ENCODE peak calls at places on chromosomes 16 and 17, in ten cellular contexts. One of them, this sample, is unnamed.

GRCh38 chr17:70896843-70897242 is 727.5 kb downstream of the KCNJ2 start:
- DNase-seq in uterus: no peak
- DNase-seq in HEK293T: no peak
- DNase-seq in stimulated activated CD8-positive, alpha-beta memory T cell treated with anti-CD3 and anti-CD28 coated beads, Interleukin-2, amount 100 ng/mL, for 1 hour: no peak
- DNase-seq in ACHN: no peak
- DNase-seq in aorta: no peak
- DNase-seq in renal cortical epithelial cell: no peak
- DNase-seq in fibroblast of the conjunctiva: no peak
- DNase-seq in stimulated activated CD4-positive, alpha-beta T cell treated with anti-CD3 and anti-CD28 coated beads, Interleukin-4, amount 100 ng/mL, for 4 hours: no peak
- DNase-seq in Right ventricle myocardium inferior: no peak
- DNase-seq in this sample: no peak

GRCh38 chr16:4733747-4734062 is 366 bp downstream of the ANKS3 start:
- DNase-seq in ACHN: peak
- DNase-seq in fibroblast of the conjunctiva: no peak
- DNase-seq in stimulated activated CD8-positive, alpha-beta memory T cell treated with anti-CD3 and anti-CD28 coated beads, Interleukin-2, amount 100 ng/mL, for 1 hour: no peak
- DNase-seq in aorta: no peak
- DNase-seq in renal cortical epithelial cell: no peak
- DNase-seq in HEK293T: no peak
- DNase-seq in Right ventricle myocardium inferior: no peak
- DNase-seq in stimulated activated CD4-positive, alpha-beta T cell treated with anti-CD3 and anti-CD28 coated beads, Interleukin-4, amount 100 ng/mL, for 4 hours: peak
- DNase-seq in uterus: no peak
- DNase-seq in this sample: no peak

GRCh38 chr16:2497116-2497630 is 16.6 kb upstream of the ATP6V0C start:
- DNase-seq in HEK293T: no peak
- DNase-seq in ACHN: no peak
- DNase-seq in fibroblast of the conjunctiva: no peak
- DNase-seq in stimulated activated CD8-positive, alpha-beta memory T cell treated with anti-CD3 and anti-CD28 coated beads, Interleukin-2, amount 100 ng/mL, for 1 hour: no peak
- DNase-seq in aorta: no peak
- DNase-seq in uterus: no peak
- DNase-seq in stimulated activated CD4-positive, alpha-beta T cell treated with anti-CD3 and anti-CD28 coated beads, Interleukin-4, amount 100 ng/mL, for 4 hours: no peak
- DNase-seq in Right ventricle myocardium inferior: peak
- DNase-seq in renal cortical epithelial cell: no peak
- DNase-seq in this sample: no peak

GRCh38 chr16:22762486-22762885 is 51.5 kb upstream of the HS3ST2 start:
- DNase-seq in HEK293T: no peak
- DNase-seq in aorta: no peak
- DNase-seq in Right ventricle myocardium inferior: no peak
- DNase-seq in fibroblast of the conjunctiva: no peak
- DNase-seq in stimulated activated CD4-positive, alpha-beta T cell treated with anti-CD3 and anti-CD28 coated beads, Interleukin-4, amount 100 ng/mL, for 4 hours: no peak
- DNase-seq in stimulated activated CD8-positive, alpha-beta memory T cell treated with anti-CD3 and anti-CD28 coated beads, Interleukin-2, amount 100 ng/mL, for 1 hour: no peak
- DNase-seq in uterus: no peak
- DNase-seq in ACHN: no peak
- DNase-seq in renal cortical epithelial cell: no peak
- DNase-seq in this sample: no peak

GRCh38 chr17:61775364-61775763 is 88.0 kb downstream of the BRIP1 start:
- DNase-seq in stimulated activated CD4-positive, alpha-beta T cell treated with anti-CD3 and anti-CD28 coated beads, Interleukin-4, amount 100 ng/mL, for 4 hours: no peak
- DNase-seq in stimulated activated CD8-positive, alpha-beta memory T cell treated with anti-CD3 and anti-CD28 coated beads, Interleukin-2, amount 100 ng/mL, for 1 hour: no peak
- DNase-seq in ACHN: no peak
- DNase-seq in aorta: no peak
- DNase-seq in HEK293T: no peak
- DNase-seq in Right ventricle myocardium inferior: no peak
- DNase-seq in renal cortical epithelial cell: no peak
- DNase-seq in uterus: no peak
- DNase-seq in fibroblast of the conjunctiva: no peak
- DNase-seq in this sample: no peak

GRCh38 chr16:64116151-64116550 is 1005.7 kb downstream of the CDH11 start:
- DNase-seq in ACHN: no peak
- DNase-seq in fibroblast of the conjunctiva: no peak
- DNase-seq in Right ventricle myocardium inferior: no peak
- DNase-seq in stimulated activated CD4-positive, alpha-beta T cell treated with anti-CD3 and anti-CD28 coated beads, Interleukin-4, amount 100 ng/mL, for 4 hours: no peak
- DNase-seq in aorta: no peak
- DNase-seq in stimulated activated CD8-positive, alpha-beta memory T cell treated with anti-CD3 and anti-CD28 coated beads, Interleukin-2, amount 100 ng/mL, for 1 hour: no peak
- DNase-seq in HEK293T: no peak
- DNase-seq in renal cortical epithelial cell: no peak
- DNase-seq in uterus: no peak
- DNase-seq in this sample: no peak

GRCh38 chr17:4004517-4005295 is 40.5 kb upstream of the ATP2A3 start:
- DNase-seq in aorta: peak
- DNase-seq in HEK293T: peak
- DNase-seq in Right ventricle myocardium inferior: peak
- DNase-seq in stimulated activated CD4-positive, alpha-beta T cell treated with anti-CD3 and anti-CD28 coated beads, Interleukin-4, amount 100 ng/mL, for 4 hours: peak
- DNase-seq in fibroblast of the conjunctiva: no peak
- DNase-seq in renal cortical epithelial cell: no peak
- DNase-seq in stimulated activated CD8-positive, alpha-beta memory T cell treated with anti-CD3 and anti-CD28 coated beads, Interleukin-2, amount 100 ng/mL, for 1 hour: peak
- DNase-seq in ACHN: no peak
- DNase-seq in uterus: peak
- DNase-seq in this sample: no peak

GRCh38 chr16:85057212-85057889 is 29.8 kb downstream of the KIAA0513 start:
- DNase-seq in uterus: no peak
- DNase-seq in renal cortical epithelial cell: no peak
- DNase-seq in HEK293T: peak
- DNase-seq in aorta: no peak
- DNase-seq in stimulated activated CD4-positive, alpha-beta T cell treated with anti-CD3 and anti-CD28 coated beads, Interleukin-4, amount 100 ng/mL, for 4 hours: no peak
- DNase-seq in stimulated activated CD8-positive, alpha-beta memory T cell treated with anti-CD3 and anti-CD28 coated beads, Interleukin-2, amount 100 ng/mL, for 1 hour: no peak
- DNase-seq in ACHN: peak
- DNase-seq in fibroblast of the conjunctiva: no peak
- DNase-seq in Right ventricle myocardium inferior: no peak
- DNase-seq in this sample: no peak

GRCh38 chr17:15083225-15083624 is 181.9 kb downstream of the PMP22 start:
- DNase-seq in Right ventricle myocardium inferior: peak
- DNase-seq in renal cortical epithelial cell: no peak
- DNase-seq in fibroblast of the conjunctiva: no peak
- DNase-seq in uterus: no peak
- DNase-seq in stimulated activated CD4-positive, alpha-beta T cell treated with anti-CD3 and anti-CD28 coated beads, Interleukin-4, amount 100 ng/mL, for 4 hours: no peak
- DNase-seq in aorta: no peak
- DNase-seq in HEK293T: no peak
- DNase-seq in ACHN: no peak
- DNase-seq in stimulated activated CD8-positive, alpha-beta memory T cell treated with anti-CD3 and anti-CD28 coated beads, Interleukin-2, amount 100 ng/mL, for 1 hour: no peak
- DNase-seq in this sample: no peak

GRCh38 chr16:64545769-64546168 is 576.1 kb downstream of the CDH11 start:
- DNase-seq in ACHN: no peak
- DNase-seq in aorta: no peak
- DNase-seq in stimulated activated CD8-positive, alpha-beta memory T cell treated with anti-CD3 and anti-CD28 coated beads, Interleukin-2, amount 100 ng/mL, for 1 hour: no peak
- DNase-seq in stimulated activated CD4-positive, alpha-beta T cell treated with anti-CD3 and anti-CD28 coated beads, Interleukin-4, amount 100 ng/mL, for 4 hours: no peak
- DNase-seq in Right ventricle myocardium inferior: no peak
- DNase-seq in uterus: no peak
- DNase-seq in renal cortical epithelial cell: peak
- DNase-seq in fibroblast of the conjunctiva: no peak
- DNase-seq in HEK293T: no peak
- DNase-seq in this sample: no peak

GRCh38 chr16:27726621-27727275 is 176.8 kb downstream of the KATNIP start:
- DNase-seq in fibroblast of the conjunctiva: peak
- DNase-seq in uterus: no peak
- DNase-seq in ACHN: no peak
- DNase-seq in HEK293T: no peak
- DNase-seq in aorta: peak
- DNase-seq in Right ventricle myocardium inferior: no peak
- DNase-seq in stimulated activated CD8-positive, alpha-beta memory T cell treated with anti-CD3 and anti-CD28 coated beads, Interleukin-2, amount 100 ng/mL, for 1 hour: no peak
- DNase-seq in renal cortical epithelial cell: no peak
- DNase-seq in stimulated activated CD4-positive, alpha-beta T cell treated with anti-CD3 and anti-CD28 coated beads, Interleukin-4, amount 100 ng/mL, for 4 hours: no peak
- DNase-seq in this sample: no peak

GRCh38 chr17:50283246-50283645 is 9.0 kb downstream of the TMEM92 start:
- DNase-seq in stimulated activated CD8-positive, alpha-beta memory T cell treated with anti-CD3 and anti-CD28 coated beads, Interleukin-2, amount 100 ng/mL, for 1 hour: no peak
- DNase-seq in HEK293T: no peak
- DNase-seq in renal cortical epithelial cell: no peak
- DNase-seq in stimulated activated CD4-positive, alpha-beta T cell treated with anti-CD3 and anti-CD28 coated beads, Interleukin-4, amount 100 ng/mL, for 4 hours: no peak
- DNase-seq in aorta: no peak
- DNase-seq in Right ventricle myocardium inferior: no peak
- DNase-seq in fibroblast of the conjunctiva: no peak
- DNase-seq in uterus: no peak
- DNase-seq in ACHN: no peak
- DNase-seq in this sample: no peak

GRCh38 chr16:82955836-82956348 is 329.1 kb downstream of the CDH13 start:
- DNase-seq in stimulated activated CD4-positive, alpha-beta T cell treated with anti-CD3 and anti-CD28 coated beads, Interleukin-4, amount 100 ng/mL, for 4 hours: no peak
- DNase-seq in uterus: no peak
- DNase-seq in ACHN: no peak
- DNase-seq in HEK293T: no peak
- DNase-seq in renal cortical epithelial cell: no peak
- DNase-seq in stimulated activated CD8-positive, alpha-beta memory T cell treated with anti-CD3 and anti-CD28 coated beads, Interleukin-2, amount 100 ng/mL, for 1 hour: no peak
- DNase-seq in Right ventricle myocardium inferior: no peak
- DNase-seq in aorta: no peak
- DNase-seq in fibroblast of the conjunctiva: no peak
- DNase-seq in this sample: no peak

GRCh38 chr16:72858611-72859493 is 189.1 kb downstream of the ZFHX3 start:
- DNase-seq in stimulated activated CD8-positive, alpha-beta memory T cell treated with anti-CD3 and anti-CD28 coated beads, Interleukin-2, amount 100 ng/mL, for 1 hour: no peak
- DNase-seq in HEK293T: no peak
- DNase-seq in Right ventricle myocardium inferior: no peak
- DNase-seq in stimulated activated CD4-positive, alpha-beta T cell treated with anti-CD3 and anti-CD28 coated beads, Interleukin-4, amount 100 ng/mL, for 4 hours: no peak
- DNase-seq in aorta: peak
- DNase-seq in fibroblast of the conjunctiva: no peak
- DNase-seq in renal cortical epithelial cell: no peak
- DNase-seq in uterus: peak
- DNase-seq in ACHN: no peak
- DNase-seq in this sample: no peak

GRCh38 chr16:81424761-81425160 is 19.8 kb upstream of the CMIP start:
- DNase-seq in uterus: no peak
- DNase-seq in HEK293T: no peak
- DNase-seq in aorta: no peak
- DNase-seq in Right ventricle myocardium inferior: no peak
- DNase-seq in fibroblast of the conjunctiva: no peak
- DNase-seq in stimulated activated CD8-positive, alpha-beta memory T cell treated with anti-CD3 and anti-CD28 coated beads, Interleukin-2, amount 100 ng/mL, for 1 hour: no peak
- DNase-seq in ACHN: no peak
- DNase-seq in stimulated activated CD4-positive, alpha-beta T cell treated with anti-CD3 and anti-CD28 coated beads, Interleukin-4, amount 100 ng/mL, for 4 hours: no peak
- DNase-seq in renal cortical epithelial cell: peak
- DNase-seq in this sample: no peak

GRCh38 chr17:2975469-2975958 is 87.9 kb downstream of the OR1D5 start:
- DNase-seq in Right ventricle myocardium inferior: no peak
- DNase-seq in ACHN: no peak
- DNase-seq in stimulated activated CD8-positive, alpha-beta memory T cell treated with anti-CD3 and anti-CD28 coated beads, Interleukin-2, amount 100 ng/mL, for 1 hour: no peak
- DNase-seq in uterus: peak
- DNase-seq in renal cortical epithelial cell: peak
- DNase-seq in stimulated activated CD4-positive, alpha-beta T cell treated with anti-CD3 and anti-CD28 coated beads, Interleukin-4, amount 100 ng/mL, for 4 hours: no peak
- DNase-seq in aorta: no peak
- DNase-seq in HEK293T: peak
- DNase-seq in fibroblast of the conjunctiva: no peak
- DNase-seq in this sample: no peak

GRCh38 chr16:89478576-89479221 is 11.7 kb downstream of the ANKRD11 start:
- DNase-seq in stimulated activated CD4-positive, alpha-beta T cell treated with anti-CD3 and anti-CD28 coated beads, Interleukin-4, amount 100 ng/mL, for 4 hours: no peak
- DNase-seq in uterus: no peak
- DNase-seq in Right ventricle myocardium inferior: no peak
- DNase-seq in fibroblast of the conjunctiva: no peak
- DNase-seq in HEK293T: no peak
- DNase-seq in renal cortical epithelial cell: peak
- DNase-seq in ACHN: no peak
- DNase-seq in stimulated activated CD8-positive, alpha-beta memory T cell treated with anti-CD3 and anti-CD28 coated beads, Interleukin-2, amount 100 ng/mL, for 1 hour: no peak
- DNase-seq in aorta: no peak
- DNase-seq in this sample: no peak

GRCh38 chr16:75304521-75305363 is 53.3 kb upstream of the BCAR1 start:
- DNase-seq in Right ventricle myocardium inferior: no peak
- DNase-seq in ACHN: peak
- DNase-seq in uterus: peak
- DNase-seq in aorta: peak
- DNase-seq in fibroblast of the conjunctiva: peak
- DNase-seq in stimulated activated CD8-positive, alpha-beta memory T cell treated with anti-CD3 and anti-CD28 coated beads, Interleukin-2, amount 100 ng/mL, for 1 hour: no peak
- DNase-seq in HEK293T: no peak
- DNase-seq in renal cortical epithelial cell: peak
- DNase-seq in stimulated activated CD4-positive, alpha-beta T cell treated with anti-CD3 and anti-CD28 coated beads, Interleukin-4, amount 100 ng/mL, for 4 hours: no peak
- DNase-seq in this sample: no peak

GRCh38 chr16:11613381-11614303 is 26.9 kb upstream of the LITAF start:
- DNase-seq in renal cortical epithelial cell: no peak
- DNase-seq in HEK293T: no peak
- DNase-seq in stimulated activated CD4-positive, alpha-beta T cell treated with anti-CD3 and anti-CD28 coated beads, Interleukin-4, amount 100 ng/mL, for 4 hours: no peak
- DNase-seq in fibroblast of the conjunctiva: no peak
- DNase-seq in stimulated activated CD8-positive, alpha-beta memory T cell treated with anti-CD3 and anti-CD28 coated beads, Interleukin-2, amount 100 ng/mL, for 1 hour: no peak
- DNase-seq in aorta: no peak
- DNase-seq in uterus: no peak
- DNase-seq in Right ventricle myocardium inferior: peak
- DNase-seq in ACHN: no peak
- DNase-seq in this sample: no peak

GRCh38 chr16:84741351-84741791 is 41.6 kb downstream of the USP10 start:
- DNase-seq in fibroblast of the conjunctiva: no peak
- DNase-seq in Right ventricle myocardium inferior: no peak
- DNase-seq in ACHN: no peak
- DNase-seq in HEK293T: no peak
- DNase-seq in uterus: no peak
- DNase-seq in aorta: no peak
- DNase-seq in stimulated activated CD8-positive, alpha-beta memory T cell treated with anti-CD3 and anti-CD28 coated beads, Interleukin-2, amount 100 ng/mL, for 1 hour: no peak
- DNase-seq in stimulated activated CD4-positive, alpha-beta T cell treated with anti-CD3 and anti-CD28 coated beads, Interleukin-4, amount 100 ng/mL, for 4 hours: peak
- DNase-seq in renal cortical epithelial cell: peak
- DNase-seq in this sample: no peak

This sample was measured in amniotic stem cell.